ENCODE peak calls at places on chromosomes 6 and 20, in six cellular contexts. Y is cardiac fibroblast, P is prostate gland, T is pancreas, W is MCF 10A, X is tibial artery. S is an unnamed sample.

GRCh38 chr6:124999105-124999764 is 37.0 kb downstream of the RNF217 start:
- DNase-seq in W (peak; percentile 58), P (peak; percentile 77), Y (no peak), T (no peak), X (no peak), S (no peak)

GRCh38 chr6:133309579-133309978 is 68.4 kb downstream of the EYA4 start:
- DNase-seq in X (no peak), W (no peak), T (no peak), Y (peak; percentile 18), P (no peak), S (no peak)

GRCh38 chr20:46129955-46130481 is 11.9 kb downstream of the CD40 start:
- DNase-seq in X (no peak), W (no peak), Y (no peak), P (no peak), T (no peak), S (no peak)

GRCh38 chr20:56163806-56164205 is 84.7 kb upstream of the MC3R start:
- DNase-seq in X (no peak), P (no peak), Y (no peak), T (no peak), W (no peak), S (no peak)

GRCh38 chr6:129866688-129867087 is 5.6 kb upstream of the TMEM244 start:
- DNase-seq in Y (no peak), P (no peak), W (no peak), X (no peak), T (no peak), S (no peak)

GRCh38 chr6:16163535-16164300 is 34.8 kb downstream of the MYLIP start:
- DNase-seq in W (peak; percentile 20), X (no peak), Y (peak; percentile 35), P (no peak), T (no peak), S (no peak)

GRCh38 chr6:139996253-139996834 is 621.9 kb upstream of the CITED2 start:
- DNase-seq in P (no peak), W (peak; percentile 14), Y (peak; percentile 20), X (no peak), T (no peak), S (no peak)

GRCh38 chr20:19621072-19621471 is 137.0 kb upstream of the RIN2 start:
- DNase-seq in X (no peak), Y (peak; percentile 62), P (no peak), T (no peak), W (no peak), S (no peak)

GRCh38 chr6:508614-509013 is 117.1 kb downstream of the IRF4 start:
- DNase-seq in X (no peak), P (no peak), Y (no peak), T (no peak), W (peak; percentile 1), S (no peak)

GRCh38 chr6:144314003-144314485 is 28.9 kb downstream of the UTRN start:
- DNase-seq in X (peak; percentile 75), W (no peak), Y (peak; percentile 82), P (no peak), T (no peak), S (peak; percentile 59)

GRCh38 chr6:40583694-40584093 is 3.5 kb downstream of the LRFN2 start:
- DNase-seq in T (no peak), X (no peak), P (no peak), Y (no peak), W (no peak), S (no peak)

GRCh38 chr6:149443411-149444181 is 41.2 kb downstream of the ZC3H12D start:
- DNase-seq in P (no peak), W (no peak), T (no peak), X (no peak), Y (peak; percentile 64), S (peak; percentile 61)

GRCh38 chr6:155444952-155445903 is 10.4 kb downstream of the NOX3 start:
- DNase-seq in W (no peak), T (no peak), P (no peak), X (no peak), Y (no peak), S (no peak)

GRCh38 chr20:12358655-12359009 is 440.9 kb downstream of the BTBD3 start:
- DNase-seq in Y (no peak), W (no peak), P (no peak), T (no peak), X (no peak), S (no peak)

GRCh38 chr20:49396230-49396629 is 86.2 kb downstream of the KCNB1 start:
- DNase-seq in X (no peak), Y (no peak), T (no peak), P (no peak), W (no peak), S (no peak)

GRCh38 chr6:74966712-74967111 is 239.1 kb downstream of the COL12A1 start:
- DNase-seq in T (no peak), P (no peak), Y (no peak), W (no peak), X (no peak), S (no peak)
- TF ChIP-seq CTCF in T (no peak), P (no peak), Y (no peak), W (no peak), X (no peak), S (no peak)

GRCh38 chr6:30116724-30117123 is 3.8 kb upstream of the TRIM31 start:
- DNase-seq in Y (no peak), X (no peak), W (no peak), T (no peak), P (no peak), S (no peak)
- TF ChIP-seq CTCF in Y (no peak), X (no peak), W (no peak), T (peak; percentile 11), P (no peak), S (no peak)

GRCh38 chr6:82247634-82248232 is at the start of gene IBTK:
- DNase-seq in W (peak; percentile 96), Y (peak; percentile 97), P (peak; percentile 93), X (peak; percentile 94), T (peak; percentile 94), S (peak; percentile 98)
- TF ChIP-seq CTCF in W (no peak), Y (no peak), P (no peak), X (no peak), T (no peak), S (peak; percentile 13)

DNA sequence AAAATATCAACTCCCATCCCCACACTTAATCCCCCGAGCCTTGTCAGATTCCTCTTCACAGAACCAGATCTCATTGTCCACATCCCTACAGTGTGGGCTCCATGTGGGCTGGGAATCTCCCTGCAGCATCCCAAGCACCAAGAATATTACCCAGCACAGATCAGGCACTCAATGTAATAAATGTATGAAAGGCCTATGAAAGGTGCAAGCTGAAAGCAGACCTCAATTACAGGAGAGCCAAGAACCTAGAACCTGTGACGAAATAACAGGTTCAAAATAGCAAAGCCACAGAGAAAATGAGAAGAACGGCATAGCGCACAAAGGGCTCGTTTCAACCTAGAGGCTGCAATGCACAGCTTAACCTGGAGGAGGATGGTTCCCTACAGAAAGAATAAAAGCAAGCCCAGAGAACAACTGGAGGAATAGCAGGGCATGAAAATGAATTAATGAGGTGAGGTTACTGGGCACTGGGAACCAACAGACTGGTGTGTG is 3.1 kb downstream of the SLC23A2 start:
- DNase-seq in W (no peak), X (no peak), T (no peak), Y (no peak), P (no peak), S (no peak)
- TF ChIP-seq CTCF in W (no peak), X (no peak), T (no peak), Y (peak; percentile 11), P (no peak), S (no peak)

GRCh38 chr20:58042626-58043025 is 185.8 kb downstream of the ANKRD60 start:
- DNase-seq in Y (no peak), X (no peak), T (no peak), W (no peak), P (no peak), S (no peak)
- TF ChIP-seq CTCF in Y (no peak), X (no peak), T (no peak), W (no peak), P (no peak), S (no peak)

DNA sequence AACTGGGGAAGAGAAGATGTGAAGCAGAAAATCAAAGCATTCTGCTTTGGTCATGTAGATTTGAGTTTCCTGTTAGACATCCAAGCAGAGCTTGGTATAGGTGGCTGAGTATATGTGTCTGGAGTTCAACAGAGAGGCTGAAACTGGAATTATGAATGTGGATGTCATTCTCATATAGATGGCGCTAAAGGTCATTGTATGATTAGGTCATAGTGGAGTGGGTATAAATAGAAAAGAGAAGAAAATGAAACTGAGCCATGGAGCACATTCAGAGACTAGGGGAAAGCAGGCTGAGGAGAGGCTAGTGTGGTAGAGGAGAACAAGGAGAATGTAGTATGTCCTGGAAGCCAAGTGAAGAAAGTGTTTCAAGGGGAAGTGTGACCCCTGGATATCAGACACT is 295.6 kb upstream of the PLN start:
- DNase-seq in Y (no peak), W (no peak), P (no peak), T (no peak), X (no peak), S (no peak)
- TF ChIP-seq CTCF in Y (no peak), W (no peak), P (no peak), T (no peak), X (no peak), S (no peak)